ENCODE peak calls at places on chromosomes 2 and 18, in four cellular contexts. A is astrocyte of the spinal cord; P is CD4-positive, alpha-beta T cell; E is CD8-positive, alpha-beta T cell. H is an unnamed sample.

GRCh38 chr18:57901819-57902600 is 98.9 kb upstream of the ATP8B1 start:
- DNase-seq in A (no peak), P (no peak), E (no peak), H (no peak)

GRCh38 chr2:101341421-101341820 is 32.9 kb upstream of the RNF149 start:
- DNase-seq in A (no peak), P (peak; percentile 23), E (no peak), H (no peak)

GRCh38 chr2:64645014-64645418 is 8.7 kb downstream of the SERTAD2 start:
- DNase-seq in A (peak; percentile 78), P (no peak), E (peak; percentile 39), H (peak; percentile 54)

GRCh38 chr18:79367480-79367879 is 28.2 kb upstream of the NFATC1 start:
- DNase-seq in A (no peak), P (no peak), E (no peak), H (no peak)

GRCh38 chr2:218883491-218884490 is 3.1 kb downstream of the WNT10A start:
- DNase-seq in A (no peak), P (peak; percentile 43), E (peak; percentile 40), H (no peak)

GRCh38 chr2:149075868-149076267 is 37.4 kb downstream of the LYPD6B start:
- DNase-seq in A (no peak), P (no peak), E (no peak), H (no peak)

GRCh38 chr2:181104512-181105121 is 124.2 kb downstream of the UBE2E3 start:
- DNase-seq in A (peak; percentile 78), P (no peak), E (peak; percentile 26), H (peak; percentile 20)

GRCh38 chr2:60735496-60736250 is 20.4 kb upstream of the PAPOLG start:
- DNase-seq in A (no peak), P (no peak), E (peak; percentile 61), H (peak; percentile 3)

GRCh38 chr2:201182650-201183372 is at the start of gene CASP10:
- DNase-seq in A (peak; percentile 19), P (no peak), E (no peak), H (no peak)

GRCh38 chr2:234544659-234545611 is 48.1 kb upstream of the ARL4C start:
- DNase-seq in A (peak; percentile 69), P (peak; percentile 65), E (peak; percentile 69), H (peak; percentile 82)

GRCh38 chr2:33250417-33251029 is 225.9 kb upstream of the RASGRP3 start:
- DNase-seq in A (no peak), P (no peak), E (no peak), H (no peak)

GRCh38 chr2:114661926-114662670 is 219.7 kb downstream of the DPP10 start:
- DNase-seq in A (no peak), P (no peak), E (no peak), H (peak; percentile 2)

GRCh38 chr2:88448248-88448647 is 4.2 kb downstream of the FOXI3 start:
- DNase-seq in A (no peak), P (no peak), E (no peak), H (no peak)

GRCh38 chr2:12923907-12924610 is 207.3 kb downstream of the TRIB2 start:
- DNase-seq in A (peak; percentile 74), P (no peak), E (no peak), H (no peak)

GRCh38 chr2:240565267-240566202 is 2.7 kb upstream of the RNPEPL1 start:
- DNase-seq in A (no peak), P (peak; percentile 88), E (peak; percentile 94), H (no peak)

GRCh38 chr2:70615222-70615621 is 61.6 kb upstream of the TGFA start:
- DNase-seq in A (no peak), P (no peak), E (no peak), H (no peak)

GRCh38 chr2:128809256-128809636 is 490.6 kb upstream of the HS6ST1 start:
- DNase-seq in A (no peak), P (no peak), E (no peak), H (no peak)

GRCh38 chr2:148298201-148298600 is 277.3 kb downstream of the MBD5 start:
- DNase-seq in A (no peak), P (no peak), E (no peak), H (no peak)

GRCh38 chr2:1672738-1673137 is 71.6 kb downstream of the PXDN start:
- DNase-seq in A (no peak), P (no peak), E (no peak), H (no peak)

GRCh38 chr2:152790883-152791282 is 72.5 kb downstream of the ARL6IP6 start:
- DNase-seq in A (no peak), P (no peak), E (no peak), H (no peak)

GRCh38 chr2:39701137-39701536 is 35.4 kb downstream of the TMEM178A start:
- DNase-seq in A (no peak), P (no peak), E (no peak), H (no peak)

GRCh38 chr2:118122768-118123335 is 34.6 kb downstream of the INSIG2 start:
- DNase-seq in A (no peak), P (no peak), E (no peak), H (no peak)

GRCh38 chr18:9726936-9727335 is 18.8 kb downstream of the RAB31 start:
- DNase-seq in A (no peak), P (no peak), E (no peak), H (no peak)

GRCh38 chr2:36290306-36290705 is 65.3 kb upstream of the CRIM1 start:
- DNase-seq in A (peak; percentile 56), P (no peak), E (no peak), H (no peak)

GRCh38 chr18:28114472-28114871 is 62.5 kb downstream of the CDH2 start:
- DNase-seq in A (peak; percentile 83), P (no peak), E (no peak), H (no peak)

GRCh38 chr18:57772387-57772799 is 30.7 kb downstream of the ATP8B1 start:
- DNase-seq in A (no peak), P (no peak), E (no peak), H (no peak)

GRCh38 chr18:57269756-57270534 is 82.4 kb upstream of the ST8SIA3 start:
- DNase-seq in A (no peak), P (no peak), E (no peak), H (no peak)

GRCh38 chr2:121907905-121908304 is 152.5 kb downstream of the TSN start:
- DNase-seq in A (no peak), P (no peak), E (no peak), H (no peak)

GRCh38 chr2:2286592-2286991 is 44.5 kb downstream of the MYT1L start:
- DNase-seq in A (no peak), P (no peak), E (no peak), H (no peak)

GRCh38 chr2:170813611-170814550 is 2.8 kb upstream of the GAD1 start:
- DNase-seq in A (peak; percentile 50), P (no peak), E (no peak), H (peak; percentile 62)

GRCh38 chr18:64103979-64104378 is 44.9 kb downstream of the LINC00305 start:
- DNase-seq in A (no peak), P (no peak), E (no peak), H (no peak)
- TF ChIP-seq CTCF in A (no peak), P (no peak), E (no peak), H (peak; percentile 34)

GRCh38 chr18:64851796-64852195 is 702.9 kb upstream of the LINC00305 start:
- DNase-seq in A (peak; percentile 12), P (no peak), E (no peak), H (no peak)
- TF ChIP-seq CTCF in A (no peak), P (no peak), E (no peak), H (no peak)

DNA sequence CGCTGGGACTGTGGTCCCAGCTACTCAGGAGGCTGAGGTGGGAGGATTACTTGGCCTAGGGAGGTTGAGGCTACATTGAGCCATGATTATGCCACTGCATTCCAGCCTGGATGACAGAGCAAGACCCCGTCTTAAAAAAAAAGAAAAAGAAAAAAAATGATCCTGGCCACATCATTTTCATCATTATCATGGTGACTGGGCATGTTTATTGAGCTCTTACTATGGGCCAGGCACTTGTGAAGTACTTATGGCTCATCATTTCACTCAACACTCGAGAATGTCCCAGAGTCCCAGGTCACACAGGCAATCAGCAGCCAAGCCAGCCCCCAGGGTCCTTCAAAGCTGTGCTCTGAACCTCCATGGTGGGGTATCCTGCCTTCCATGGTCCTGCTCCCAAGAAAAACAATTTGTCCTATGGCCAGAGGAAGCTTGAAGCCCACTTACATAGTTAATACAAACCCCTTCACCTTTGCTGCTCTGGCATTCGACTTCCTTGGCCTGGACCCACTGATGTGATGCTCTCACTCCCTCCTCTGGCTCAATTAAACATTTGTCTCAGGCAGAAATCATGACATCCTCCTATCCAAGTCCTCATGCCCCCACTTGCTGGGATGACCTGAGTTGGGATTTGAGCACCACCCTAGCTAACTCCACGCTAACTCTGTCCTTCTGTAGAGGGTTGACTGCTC is 3.8 kb upstream of the CNNM4 start:
- DNase-seq in A (no peak), P (no peak), E (no peak), H (no peak)
- TF ChIP-seq CTCF in A (no peak), P (no peak), E (no peak), H (no peak)

GRCh38 chr2:75605770-75606535 is 40.6 kb upstream of the MRPL19 start:
- DNase-seq in A (peak; percentile 97), P (no peak), E (no peak), H (no peak)
- TF ChIP-seq CTCF in A (peak; percentile 40), P (no peak), E (no peak), H (no peak)